ENCODE peak calls at places on chromosomes 12 and 14, in four cellular contexts. O is H1, V is K562, P is esophagus muscularis mucosa. A is an unnamed sample.

GRCh38 chr12:10369557-10370150 is 20.2 kb downstream of the KLRK1 start:
- DNase-seq in O (no peak), V (no peak), P (no peak), A (no peak)

GRCh38 chr14:54570651-54571415 is 3.9 kb downstream of the SAMD4A start:
- DNase-seq in O (no peak), V (no peak), P (no peak), A (no peak)

GRCh38 chr12:101793401-101793800 is 37.4 kb downstream of the GNPTAB start:
- DNase-seq in O (no peak), V (peak), P (no peak), A (no peak)

GRCh38 chr14:52868911-52869611 is 77.7 kb upstream of the GNPNAT1 start:
- DNase-seq in O (no peak), V (no peak), P (no peak), A (no peak)

GRCh38 chr12:117161460-117162166 is 28.7 kb downstream of the FBXO21 start:
- DNase-seq in O (no peak), V (no peak), P (no peak), A (peak)

GRCh38 chr12:132197581-132198281 is 53.5 kb downstream of the NOC4L start:
- DNase-seq in O (no peak), V (no peak), P (no peak), A (no peak)

GRCh38 chr14:68584786-68585185 is 208.1 kb downstream of the ZFP36L1 start:
- DNase-seq in O (no peak), V (no peak), P (no peak), A (no peak)

GRCh38 chr12:112380663-112381420 is 1.4 kb downstream of the HECTD4 start:
- DNase-seq in O (peak), V (no peak), P (no peak), A (no peak)

GRCh38 chr12:14185441-14186192 is 179.9 kb upstream of the ATF7IP start:
- DNase-seq in O (peak), V (peak), P (no peak), A (no peak)

GRCh38 chr12:49279706-49280159 is 14.9 kb downstream of the TUBA1C start:
- DNase-seq in O (no peak), V (peak), P (no peak), A (no peak)

GRCh38 chr14:61322011-61322798 is 826 bp downstream of the PRKCH start:
- DNase-seq in O (peak), V (no peak), P (no peak), A (peak)

GRCh38 chr12:52358575-52359350 is 8.5 kb downstream of the KRT85 start:
- DNase-seq in O (no peak), V (no peak), P (no peak), A (peak)
- H3K4me3 ChIP-seq in O (no peak), V (no peak), P (no peak), A (no peak)

GRCh38 chr12:19369691-19370148 is 69.6 kb upstream of the AEBP2 start:
- DNase-seq in O (no peak), V (no peak), P (no peak), A (no peak)
- TF ChIP-seq POLR2A in O (no peak), V (no peak), P (no peak), A (no peak)

DNA sequence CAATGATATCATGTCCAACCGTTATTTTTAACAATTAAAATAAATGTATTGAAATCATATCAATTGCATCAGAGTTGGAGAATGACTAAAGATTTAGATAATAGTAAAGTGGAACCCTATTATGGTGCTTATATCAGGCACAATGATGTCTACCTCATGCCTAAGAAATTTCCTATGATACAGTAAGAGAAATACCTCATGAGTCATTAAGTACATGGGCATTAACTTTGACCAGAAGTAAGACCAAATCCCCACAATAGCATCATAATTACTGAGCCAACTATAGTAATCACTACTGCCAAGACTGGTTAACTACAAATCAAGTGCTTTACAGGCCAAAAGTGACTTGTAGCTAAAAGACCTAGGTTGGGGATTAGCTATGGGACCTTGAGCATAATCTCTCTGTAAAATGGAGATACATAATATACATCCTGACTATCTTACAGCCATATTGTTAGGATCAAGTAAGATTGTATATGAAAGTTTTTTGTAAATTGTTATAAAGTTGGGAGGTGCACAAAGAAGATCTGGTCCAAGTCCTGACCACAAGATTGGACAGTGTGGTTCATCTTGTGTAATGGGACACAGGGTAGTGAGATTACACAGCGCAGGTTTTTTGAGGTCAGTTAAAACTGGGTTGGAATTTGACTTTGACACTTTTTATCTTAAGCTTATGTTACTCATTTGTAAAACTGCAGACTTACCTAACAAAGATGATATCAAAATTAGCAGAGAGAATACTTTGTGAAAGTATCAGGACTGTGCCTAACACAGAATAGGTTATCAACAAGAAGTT is 60.5 kb downstream of the ERGIC2 start:
- DNase-seq in O (no peak), V (no peak), P (no peak), A (no peak)
- TF ChIP-seq POLR2AphosphoS5 in O (no peak), V (no peak), P (no peak), A (no peak)

GRCh38 chr12:31662176-31662849 is 2.8 kb downstream of the ETFBKMT start:
- DNase-seq in O (no peak), V (no peak), P (no peak), A (no peak)

GRCh38 chr12:31655792-31656191 is 3.7 kb upstream of the ETFBKMT start:
- DNase-seq in O (no peak), V (no peak), P (no peak), A (no peak)

GRCh38 chr12:31658743-31659086 is 773 bp upstream of the ETFBKMT start:
- DNase-seq in O (no peak), V (no peak), P (no peak), A (no peak)

GRCh38 chr12:31655208-31655607 is 4.3 kb upstream of the ETFBKMT start:
- DNase-seq in O (no peak), V (no peak), P (no peak), A (no peak)

DNA sequence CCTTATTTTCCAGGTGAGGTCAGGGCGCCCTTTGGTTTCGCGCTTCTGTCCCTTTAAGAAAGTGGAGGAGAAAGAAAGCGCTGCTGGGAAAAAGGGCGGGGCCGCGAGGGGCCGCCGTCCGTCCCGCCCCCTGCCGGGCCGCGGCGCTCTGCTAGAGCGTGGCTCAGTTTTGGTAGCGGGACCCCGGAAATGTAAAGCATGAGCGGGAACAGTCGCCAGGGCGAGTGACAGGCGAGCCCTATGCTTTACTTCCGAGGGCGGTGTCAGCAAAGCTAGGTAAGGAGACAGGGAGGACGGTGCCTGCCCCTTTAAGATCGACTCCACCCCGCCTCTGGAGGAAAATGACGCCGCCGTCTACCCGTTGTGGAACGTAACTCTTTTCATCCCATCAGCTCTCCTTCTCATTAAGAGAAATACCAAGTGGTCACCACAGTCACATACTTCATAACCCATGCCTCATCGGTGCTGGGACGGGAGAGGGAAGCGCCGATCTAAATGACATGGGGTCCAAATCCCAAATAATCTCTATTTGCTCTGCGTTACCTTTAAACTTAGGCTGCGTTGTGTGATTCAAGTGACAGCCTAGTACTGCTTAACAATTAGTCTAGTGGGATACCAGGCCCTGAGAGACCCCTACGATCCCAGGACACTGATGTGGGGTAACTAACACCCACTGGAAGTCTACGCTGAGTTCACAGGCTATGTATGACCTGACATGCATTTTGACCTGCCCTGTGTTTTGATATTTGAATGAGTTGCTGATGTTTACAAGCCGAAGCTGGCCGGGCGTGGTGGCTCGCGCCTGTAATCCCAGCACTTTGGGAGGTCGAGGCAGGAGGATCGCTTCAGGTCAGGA is at the start of gene ETFBKMT:
- DNase-seq in O (peak), V (peak), P (peak), A (peak)
- H3K4me3 ChIP-seq in O (peak), V (peak), P (peak), A (peak)

GRCh38 chr14:77040059-77040308 is 11.5 kb upstream of the IRF2BPL start:
- DNase-seq in O (no peak), V (no peak), P (no peak), A (no peak)
- TF ChIP-seq POLR2A in O (no peak), V (peak), P (no peak), A (no peak)

GRCh38 chr12:107394693-107395092 is 290.9 kb upstream of the PWP1 start:
- DNase-seq in O (no peak), V (no peak), P (no peak), A (no peak)

GRCh38 chr12:107398101-107398500 is 287.5 kb upstream of the PWP1 start:
- DNase-seq in O (no peak), V (no peak), P (no peak), A (no peak)

GRCh38 chr12:107399061-107399460 is 286.5 kb upstream of the PWP1 start:
- DNase-seq in O (no peak), V (no peak), P (no peak), A (no peak)

GRCh38 chr12:107395817-107396216 is 289.8 kb upstream of the PWP1 start:
- DNase-seq in O (no peak), V (no peak), P (no peak), A (no peak)

GRCh38 chr12:107396991-107397390 is 288.6 kb upstream of the PWP1 start:
- DNase-seq in O (no peak), V (no peak), P (no peak), A (no peak)
- TF ChIP-seq POLR2AphosphoS5 in O (no peak), V (no peak), P (no peak), A (no peak)

A was measured in suprapubic skin.